ENCODE peak calls at places on chromosome 12, in eight cellular contexts. One of them, this sample, is unnamed.

GRCh38 chr12:19151298-19151697 is 21.8 kb downstream of the PLEKHA5 start:
- DNase-seq in heart left ventricle: no peak
- DNase-seq in GM12865: no peak
- DNase-seq in neural crest cell: no peak
- DNase-seq in AG09319: no peak
- DNase-seq in cardiac fibroblast: no peak
- DNase-seq in testis: no peak
- DNase-seq in OCI-LY7: no peak
- DNase-seq in this sample: no peak

GRCh38 chr12:119175115-119175514 is 3.6 kb upstream of the HSPB8 start:
- DNase-seq in heart left ventricle: no peak
- DNase-seq in GM12865: no peak
- DNase-seq in neural crest cell: no peak
- DNase-seq in AG09319: no peak
- DNase-seq in cardiac fibroblast: no peak
- DNase-seq in testis: no peak
- DNase-seq in OCI-LY7: no peak
- DNase-seq in this sample: no peak

GRCh38 chr12:92394895-92395294 is 249.2 kb upstream of the BTG1 start:
- DNase-seq in heart left ventricle: no peak
- DNase-seq in GM12865: no peak
- DNase-seq in neural crest cell: no peak
- DNase-seq in AG09319: no peak
- DNase-seq in cardiac fibroblast: no peak
- DNase-seq in testis: no peak
- DNase-seq in OCI-LY7: no peak
- DNase-seq in this sample: no peak

GRCh38 chr12:76065917-76066316 is 18.6 kb downstream of the NAP1L1 start:
- DNase-seq in heart left ventricle: no peak
- DNase-seq in GM12865: no peak
- DNase-seq in neural crest cell: no peak
- DNase-seq in AG09319: no peak
- DNase-seq in cardiac fibroblast: no peak
- DNase-seq in testis: no peak
- DNase-seq in OCI-LY7: no peak
- DNase-seq in this sample: no peak

GRCh38 chr12:126570571-126570970 is 1505.3 kb downstream of the AACS start:
- DNase-seq in heart left ventricle: no peak
- DNase-seq in GM12865: no peak
- DNase-seq in neural crest cell: no peak
- DNase-seq in AG09319: no peak
- DNase-seq in cardiac fibroblast: peak; percentile 33
- DNase-seq in testis: no peak
- DNase-seq in OCI-LY7: no peak
- DNase-seq in this sample: no peak

GRCh38 chr12:25458047-25458552 is 95.0 kb downstream of the LMNTD1 start:
- DNase-seq in heart left ventricle: no peak
- DNase-seq in GM12865: no peak
- DNase-seq in neural crest cell: no peak
- DNase-seq in AG09319: peak; percentile 90
- DNase-seq in cardiac fibroblast: peak; percentile 92
- DNase-seq in testis: no peak
- DNase-seq in OCI-LY7: no peak
- DNase-seq in this sample: peak; percentile 91

GRCh38 chr12:33944703-33945437 is 77.4 kb upstream of the ALG10 start:
- DNase-seq in heart left ventricle: no peak
- DNase-seq in GM12865: no peak
- DNase-seq in neural crest cell: no peak
- DNase-seq in AG09319: no peak
- DNase-seq in cardiac fibroblast: no peak
- DNase-seq in testis: no peak
- DNase-seq in OCI-LY7: no peak
- DNase-seq in this sample: no peak

GRCh38 chr12:53589423-53589822 is 36.8 kb downstream of the ATF7 start:
- DNase-seq in heart left ventricle: no peak
- DNase-seq in GM12865: peak; percentile 52
- DNase-seq in neural crest cell: no peak
- DNase-seq in AG09319: no peak
- DNase-seq in cardiac fibroblast: no peak
- DNase-seq in testis: no peak
- DNase-seq in OCI-LY7: no peak
- DNase-seq in this sample: no peak

GRCh38 chr12:58893421-58893986 is 26.8 kb downstream of the LRIG3 start:
- DNase-seq in heart left ventricle: no peak
- DNase-seq in GM12865: no peak
- DNase-seq in neural crest cell: no peak
- DNase-seq in AG09319: peak; percentile 54
- DNase-seq in cardiac fibroblast: peak; percentile 18
- DNase-seq in testis: no peak
- DNase-seq in OCI-LY7: no peak
- DNase-seq in this sample: no peak

DNA sequence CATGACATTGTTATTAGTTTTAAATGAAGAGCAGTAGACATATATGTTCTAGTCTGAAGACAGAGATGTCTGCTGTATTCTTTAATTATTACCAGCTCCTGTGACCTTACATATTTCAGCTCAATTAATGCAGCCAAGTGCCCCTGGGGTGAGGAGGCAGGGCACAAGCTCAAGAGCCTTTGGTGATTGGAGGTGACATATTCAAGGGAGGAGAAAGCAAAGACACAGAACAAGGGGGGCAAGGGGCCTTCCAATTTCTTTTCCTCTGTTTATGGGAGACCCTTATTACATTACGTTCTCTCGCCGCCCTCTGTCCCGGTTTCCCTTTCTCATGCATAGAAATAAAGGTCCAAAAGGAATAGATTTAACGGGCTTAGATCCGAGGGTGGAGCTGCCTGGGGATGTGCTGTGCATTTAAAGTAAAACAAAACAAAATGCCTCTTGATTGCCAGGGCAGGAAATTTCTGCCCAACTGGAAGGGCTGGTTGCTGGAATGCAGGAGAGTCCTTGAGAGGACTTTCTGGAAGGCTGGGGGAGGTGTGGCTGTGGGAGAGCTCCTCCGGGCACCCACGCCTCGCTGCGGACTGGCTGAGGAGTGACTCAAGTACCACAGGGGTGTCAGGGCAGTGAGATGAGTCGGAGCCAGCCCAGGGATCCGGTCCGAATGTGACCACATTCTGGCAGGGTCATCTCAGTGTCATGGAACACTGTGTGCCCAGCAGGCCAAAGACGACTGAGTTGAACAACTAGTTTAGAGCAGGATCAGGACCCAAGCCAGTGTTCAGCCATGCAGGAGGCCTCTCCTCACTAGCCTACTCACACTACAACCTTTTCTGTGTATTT is 32.1 kb upstream of the GSG1 start:
- DNase-seq in heart left ventricle: peak; percentile 37
- DNase-seq in GM12865: no peak
- DNase-seq in neural crest cell: no peak
- DNase-seq in AG09319: peak; percentile 58
- DNase-seq in cardiac fibroblast: peak; percentile 87
- DNase-seq in testis: peak; percentile 81
- DNase-seq in OCI-LY7: no peak
- DNase-seq in this sample: peak; percentile 96
- TF ChIP-seq CTCF in heart left ventricle: no peak
- TF ChIP-seq CTCF in GM12865: no peak
- TF ChIP-seq CTCF in neural crest cell: no peak
- TF ChIP-seq CTCF in AG09319: peak; percentile 27
- TF ChIP-seq CTCF in cardiac fibroblast: no peak
- TF ChIP-seq CTCF in testis: no peak
- TF ChIP-seq CTCF in OCI-LY7: no peak
- TF ChIP-seq CTCF in this sample: no peak

GRCh38 chr12:106790020-106790419 is 15.5 kb downstream of the RIC8B start:
- DNase-seq in heart left ventricle: no peak
- DNase-seq in GM12865: no peak
- DNase-seq in neural crest cell: no peak
- DNase-seq in AG09319: no peak
- DNase-seq in cardiac fibroblast: no peak
- DNase-seq in testis: no peak
- DNase-seq in OCI-LY7: peak; percentile 21
- DNase-seq in this sample: no peak
- TF ChIP-seq CTCF in heart left ventricle: no peak
- TF ChIP-seq CTCF in GM12865: no peak
- TF ChIP-seq CTCF in neural crest cell: no peak
- TF ChIP-seq CTCF in AG09319: no peak
- TF ChIP-seq CTCF in cardiac fibroblast: peak; percentile 11
- TF ChIP-seq CTCF in testis: no peak
- TF ChIP-seq CTCF in OCI-LY7: peak; percentile 71
- TF ChIP-seq CTCF in this sample: no peak

DNA sequence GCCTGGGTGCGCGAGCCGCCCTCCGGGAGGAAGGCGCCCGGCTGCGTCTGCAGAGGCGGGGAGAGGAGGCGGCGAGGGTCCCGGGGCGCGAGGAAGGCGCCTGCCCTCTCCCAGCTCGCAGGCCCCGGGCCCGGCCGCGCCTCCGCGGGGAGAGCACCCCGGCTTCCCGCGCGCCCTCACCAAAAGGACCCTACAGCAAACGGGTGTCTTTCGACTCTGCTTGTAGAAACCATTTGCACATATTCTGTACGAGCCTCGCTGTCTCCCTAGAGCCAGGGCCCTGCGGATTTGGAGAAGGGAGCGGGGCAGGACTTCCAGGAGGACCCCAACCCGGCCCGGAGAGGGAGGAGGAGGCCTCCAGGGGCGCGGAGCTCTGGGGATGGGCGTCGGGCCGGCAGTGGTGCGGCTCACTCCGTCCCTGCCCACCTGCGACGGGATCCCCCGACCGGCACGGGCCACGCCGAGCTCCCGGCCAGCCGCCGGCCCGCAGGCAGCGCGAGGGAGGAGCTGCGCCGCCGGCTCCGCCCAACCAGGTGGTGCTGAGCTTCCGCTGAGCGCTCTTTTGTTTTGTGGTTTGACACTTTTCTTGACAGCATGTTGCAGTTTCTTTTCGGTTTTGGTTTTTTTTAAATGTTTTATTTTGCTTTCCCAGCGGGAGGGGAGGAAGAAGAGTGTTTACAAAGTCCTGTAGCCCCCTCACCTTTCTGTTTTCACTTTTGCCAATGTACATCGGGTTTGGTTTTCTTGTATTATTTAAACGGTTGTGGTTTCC is 103.2 kb upstream of the FKBP4 start:
- DNase-seq in heart left ventricle: no peak
- DNase-seq in GM12865: peak; percentile 74
- DNase-seq in neural crest cell: peak; percentile 33
- DNase-seq in AG09319: no peak
- DNase-seq in cardiac fibroblast: no peak
- DNase-seq in testis: no peak
- DNase-seq in OCI-LY7: peak; percentile 3
- DNase-seq in this sample: peak; percentile 6
- TF ChIP-seq CTCF in heart left ventricle: no peak
- TF ChIP-seq CTCF in GM12865: no peak
- TF ChIP-seq CTCF in neural crest cell: no peak
- TF ChIP-seq CTCF in AG09319: no peak
- TF ChIP-seq CTCF in cardiac fibroblast: no peak
- TF ChIP-seq CTCF in testis: no peak
- TF ChIP-seq CTCF in OCI-LY7: no peak
- TF ChIP-seq CTCF in this sample: no peak

GRCh38 chr12:9880532-9880931 is 757 bp upstream of the KLRF2 start:
- DNase-seq in heart left ventricle: no peak
- DNase-seq in GM12865: no peak
- DNase-seq in neural crest cell: no peak
- DNase-seq in AG09319: no peak
- DNase-seq in cardiac fibroblast: no peak
- DNase-seq in testis: no peak
- DNase-seq in OCI-LY7: no peak
- DNase-seq in this sample: no peak
- TF ChIP-seq CTCF in heart left ventricle: no peak
- TF ChIP-seq CTCF in GM12865: no peak
- TF ChIP-seq CTCF in neural crest cell: no peak
- TF ChIP-seq CTCF in AG09319: no peak
- TF ChIP-seq CTCF in cardiac fibroblast: no peak
- TF ChIP-seq CTCF in testis: no peak
- TF ChIP-seq CTCF in OCI-LY7: no peak
- TF ChIP-seq CTCF in this sample: no peak

GRCh38 chr12:5988659-5989116 is 43.6 kb upstream of the ANO2 start:
- DNase-seq in heart left ventricle: peak; percentile 79
- DNase-seq in GM12865: peak; percentile 74
- DNase-seq in neural crest cell: peak; percentile 80
- DNase-seq in AG09319: peak; percentile 25
- DNase-seq in cardiac fibroblast: peak; percentile 74
- DNase-seq in testis: peak; percentile 80
- DNase-seq in OCI-LY7: peak; percentile 72
- DNase-seq in this sample: peak; percentile 67
- TF ChIP-seq CTCF in heart left ventricle: peak; percentile 93
- TF ChIP-seq CTCF in GM12865: peak; percentile 93
- TF ChIP-seq CTCF in neural crest cell: peak; percentile 100
- TF ChIP-seq CTCF in AG09319: peak; percentile 99
- TF ChIP-seq CTCF in cardiac fibroblast: peak; percentile 100
- TF ChIP-seq CTCF in testis: peak; percentile 75
- TF ChIP-seq CTCF in OCI-LY7: peak; percentile 97
- TF ChIP-seq CTCF in this sample: peak; percentile 87

GRCh38 chr12:117045998-117046374 is 53.2 kb downstream of the TESC start:
- DNase-seq in heart left ventricle: no peak
- DNase-seq in GM12865: no peak
- DNase-seq in neural crest cell: no peak
- DNase-seq in AG09319: no peak
- DNase-seq in cardiac fibroblast: no peak
- DNase-seq in testis: no peak
- DNase-seq in OCI-LY7: peak; percentile 26
- DNase-seq in this sample: no peak
- TF ChIP-seq CTCF in heart left ventricle: no peak
- TF ChIP-seq CTCF in GM12865: no peak
- TF ChIP-seq CTCF in neural crest cell: peak; percentile 23
- TF ChIP-seq CTCF in AG09319: no peak
- TF ChIP-seq CTCF in cardiac fibroblast: peak; percentile 5
- TF ChIP-seq CTCF in testis: no peak
- TF ChIP-seq CTCF in OCI-LY7: peak; percentile 30
- TF ChIP-seq CTCF in this sample: no peak

This sample was measured in RWPE1.